ENCODE peak calls at places on chromosomes 6 and 20, in ten cellular contexts. One of them, this sample, is unnamed.

GRCh38 chr6:37111156-37111461 is 58.8 kb upstream of the PIM1 start:
- DNase-seq in psoas muscle: no peak
- DNase-seq in breast epithelium: no peak
- DNase-seq in upper lobe of left lung: no peak
- DNase-seq in neuronal stem cell: no peak
- DNase-seq in endothelial cell of umbilical vein: no peak
- DNase-seq in IMR-90: no peak
- DNase-seq in cardiac muscle cell: no peak
- DNase-seq in hepatocyte: no peak
- DNase-seq in coronary artery: no peak
- DNase-seq in this sample: no peak

GRCh38 chr6:26420607-26421235 is 18.6 kb downstream of the BTN3A1 start:
- DNase-seq in psoas muscle: no peak
- DNase-seq in breast epithelium: peak; percentile 20
- DNase-seq in upper lobe of left lung: no peak
- DNase-seq in neuronal stem cell: peak; percentile 9
- DNase-seq in endothelial cell of umbilical vein: peak; percentile 54
- DNase-seq in IMR-90: peak; percentile 42
- DNase-seq in cardiac muscle cell: peak; percentile 52
- DNase-seq in hepatocyte: peak; percentile 54
- DNase-seq in coronary artery: no peak
- DNase-seq in this sample: peak; percentile 20

GRCh38 chr6:109690740-109691687 is at the start of the genes AK9 and FIG4:
- DNase-seq in psoas muscle: peak; percentile 95
- DNase-seq in breast epithelium: peak; percentile 91
- DNase-seq in upper lobe of left lung: peak; percentile 98
- DNase-seq in neuronal stem cell: peak; percentile 87
- DNase-seq in endothelial cell of umbilical vein: peak; percentile 95
- DNase-seq in IMR-90: peak; percentile 90
- DNase-seq in cardiac muscle cell: peak; percentile 96
- DNase-seq in hepatocyte: peak; percentile 96
- DNase-seq in coronary artery: peak; percentile 96
- DNase-seq in this sample: peak; percentile 96

GRCh38 chr6:5345324-5345723 is 84.0 kb downstream of the FARS2 start:
- DNase-seq in psoas muscle: no peak
- DNase-seq in breast epithelium: no peak
- DNase-seq in upper lobe of left lung: no peak
- DNase-seq in neuronal stem cell: no peak
- DNase-seq in endothelial cell of umbilical vein: no peak
- DNase-seq in IMR-90: no peak
- DNase-seq in cardiac muscle cell: no peak
- DNase-seq in hepatocyte: no peak
- DNase-seq in coronary artery: no peak
- DNase-seq in this sample: no peak

GRCh38 chr20:51174536-51174935 is 151.6 kb upstream of the KCNG1 start:
- DNase-seq in psoas muscle: no peak
- DNase-seq in breast epithelium: no peak
- DNase-seq in upper lobe of left lung: no peak
- DNase-seq in neuronal stem cell: no peak
- DNase-seq in endothelial cell of umbilical vein: no peak
- DNase-seq in IMR-90: no peak
- DNase-seq in cardiac muscle cell: no peak
- DNase-seq in hepatocyte: no peak
- DNase-seq in coronary artery: peak; percentile 1
- DNase-seq in this sample: no peak

GRCh38 chr6:108115598-108116058 is 41.1 kb upstream of the OSTM1 start:
- DNase-seq in psoas muscle: peak; percentile 57
- DNase-seq in breast epithelium: no peak
- DNase-seq in upper lobe of left lung: peak; percentile 25
- DNase-seq in neuronal stem cell: peak; percentile 39
- DNase-seq in endothelial cell of umbilical vein: peak; percentile 36
- DNase-seq in IMR-90: peak; percentile 11
- DNase-seq in cardiac muscle cell: peak; percentile 46
- DNase-seq in hepatocyte: peak; percentile 63
- DNase-seq in coronary artery: no peak
- DNase-seq in this sample: no peak

GRCh38 chr6:49252901-49253300 is 210.2 kb downstream of the MMUT start:
- DNase-seq in psoas muscle: no peak
- DNase-seq in breast epithelium: no peak
- DNase-seq in upper lobe of left lung: no peak
- DNase-seq in neuronal stem cell: no peak
- DNase-seq in endothelial cell of umbilical vein: no peak
- DNase-seq in IMR-90: no peak
- DNase-seq in cardiac muscle cell: no peak
- DNase-seq in hepatocyte: no peak
- DNase-seq in coronary artery: no peak
- DNase-seq in this sample: no peak

GRCh38 chr6:9140181-9140580 is 704.8 kb upstream of the SLC35B3 start:
- DNase-seq in psoas muscle: peak; percentile 53
- DNase-seq in breast epithelium: peak; percentile 57
- DNase-seq in upper lobe of left lung: peak; percentile 40
- DNase-seq in neuronal stem cell: no peak
- DNase-seq in endothelial cell of umbilical vein: no peak
- DNase-seq in IMR-90: peak; percentile 12
- DNase-seq in cardiac muscle cell: no peak
- DNase-seq in hepatocyte: no peak
- DNase-seq in coronary artery: no peak
- DNase-seq in this sample: no peak

GRCh38 chr20:32301719-32302506 is 24.5 kb downstream of the KIF3B start:
- DNase-seq in psoas muscle: no peak
- DNase-seq in breast epithelium: no peak
- DNase-seq in upper lobe of left lung: no peak
- DNase-seq in neuronal stem cell: no peak
- DNase-seq in endothelial cell of umbilical vein: no peak
- DNase-seq in IMR-90: no peak
- DNase-seq in cardiac muscle cell: no peak
- DNase-seq in hepatocyte: no peak
- DNase-seq in coronary artery: no peak
- DNase-seq in this sample: no peak

GRCh38 chr6:110681543-110682459 is 133.5 kb downstream of the CDK19 start:
- DNase-seq in psoas muscle: no peak
- DNase-seq in breast epithelium: no peak
- DNase-seq in upper lobe of left lung: no peak
- DNase-seq in neuronal stem cell: no peak
- DNase-seq in endothelial cell of umbilical vein: no peak
- DNase-seq in IMR-90: peak; percentile 23
- DNase-seq in cardiac muscle cell: no peak
- DNase-seq in hepatocyte: peak; percentile 26
- DNase-seq in coronary artery: no peak
- DNase-seq in this sample: no peak

DNA sequence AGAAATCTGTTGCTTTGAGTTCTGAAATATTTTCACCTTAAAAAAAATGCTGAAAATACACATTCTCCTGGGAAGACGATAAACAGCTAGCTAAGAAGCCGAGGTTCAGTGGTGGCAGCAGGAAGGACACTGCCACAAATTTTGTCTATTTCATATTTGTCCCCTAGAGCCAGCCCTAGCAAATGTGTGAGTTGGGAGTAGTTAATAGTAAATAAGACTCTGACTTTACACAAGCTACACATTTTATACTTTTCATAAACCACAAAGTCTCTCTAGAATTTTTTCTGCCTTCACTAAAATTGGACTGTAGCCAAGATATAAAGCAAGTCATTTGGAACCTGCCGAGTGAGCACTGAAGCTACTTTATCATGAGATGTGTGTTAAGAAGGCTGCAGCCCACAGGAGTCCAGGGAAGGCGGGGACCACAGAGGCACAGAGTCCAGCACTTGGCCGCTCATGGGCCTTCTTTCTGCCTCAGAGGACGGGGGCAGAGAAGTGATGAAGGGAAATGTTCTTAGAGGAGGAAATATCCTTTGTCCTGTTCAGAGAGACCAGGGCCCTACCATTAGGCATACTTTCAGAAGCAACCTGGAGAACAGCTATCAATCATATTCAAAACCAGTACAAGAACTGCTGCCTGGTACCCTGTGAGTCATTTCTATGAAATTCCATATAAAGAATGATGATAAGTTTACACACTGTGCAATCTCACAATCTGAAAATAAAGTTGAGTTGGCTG is 241.7 kb upstream of the TAB2 start:
- DNase-seq in psoas muscle: no peak
- DNase-seq in breast epithelium: no peak
- DNase-seq in upper lobe of left lung: no peak
- DNase-seq in neuronal stem cell: no peak
- DNase-seq in endothelial cell of umbilical vein: no peak
- DNase-seq in IMR-90: peak; percentile 37
- DNase-seq in cardiac muscle cell: no peak
- DNase-seq in hepatocyte: no peak
- DNase-seq in coronary artery: no peak
- DNase-seq in this sample: no peak
- H3K27ac ChIP-seq in psoas muscle: no peak overlapping the region
- H3K27ac ChIP-seq in breast epithelium: peak overlapping the region; percentile 26
- H3K27ac ChIP-seq in upper lobe of left lung: no peak overlapping the region
- H3K27ac ChIP-seq in neuronal stem cell: no peak overlapping the region
- H3K27ac ChIP-seq in endothelial cell of umbilical vein: no peak overlapping the region
- H3K27ac ChIP-seq in IMR-90: no peak overlapping the region
- H3K27ac ChIP-seq in cardiac muscle cell: no peak overlapping the region
- H3K27ac ChIP-seq in hepatocyte: peak overlapping the region; percentile 35
- H3K27ac ChIP-seq in coronary artery: no peak overlapping the region
- H3K27ac ChIP-seq in this sample: no peak overlapping the region

DNA sequence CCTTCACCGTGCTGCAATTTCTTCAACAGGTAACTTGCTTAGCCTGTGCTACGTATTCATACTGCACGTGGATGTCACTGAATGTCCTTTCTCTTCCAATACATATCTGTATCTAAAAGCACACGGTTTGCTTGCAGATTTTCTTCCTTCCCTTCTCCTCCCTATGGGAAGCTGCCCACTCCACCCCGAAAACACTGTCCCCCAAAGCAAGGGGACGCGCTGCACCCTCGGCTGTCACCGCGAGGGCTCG is 708 bp downstream of the TMX4 start:
- DNase-seq in psoas muscle: no peak
- DNase-seq in breast epithelium: no peak
- DNase-seq in upper lobe of left lung: no peak
- DNase-seq in neuronal stem cell: no peak
- DNase-seq in endothelial cell of umbilical vein: no peak
- DNase-seq in IMR-90: peak; percentile 15
- DNase-seq in cardiac muscle cell: peak; percentile 53
- DNase-seq in hepatocyte: no peak
- DNase-seq in coronary artery: no peak
- DNase-seq in this sample: peak; percentile 29
- H3K27ac ChIP-seq in psoas muscle: peak overlapping the region; percentile 97
- H3K27ac ChIP-seq in breast epithelium: peak overlapping the region; percentile 97
- H3K27ac ChIP-seq in upper lobe of left lung: peak overlapping the region; percentile 99
- H3K27ac ChIP-seq in neuronal stem cell: no peak overlapping the region
- H3K27ac ChIP-seq in endothelial cell of umbilical vein: peak overlapping the region; percentile 64
- H3K27ac ChIP-seq in IMR-90: no peak overlapping the region
- H3K27ac ChIP-seq in cardiac muscle cell: peak overlapping the region; percentile 97
- H3K27ac ChIP-seq in hepatocyte: peak overlapping the region; percentile 98
- H3K27ac ChIP-seq in coronary artery: peak overlapping the region; percentile 97
- H3K27ac ChIP-seq in this sample: peak overlapping the region; percentile 93

DNA sequence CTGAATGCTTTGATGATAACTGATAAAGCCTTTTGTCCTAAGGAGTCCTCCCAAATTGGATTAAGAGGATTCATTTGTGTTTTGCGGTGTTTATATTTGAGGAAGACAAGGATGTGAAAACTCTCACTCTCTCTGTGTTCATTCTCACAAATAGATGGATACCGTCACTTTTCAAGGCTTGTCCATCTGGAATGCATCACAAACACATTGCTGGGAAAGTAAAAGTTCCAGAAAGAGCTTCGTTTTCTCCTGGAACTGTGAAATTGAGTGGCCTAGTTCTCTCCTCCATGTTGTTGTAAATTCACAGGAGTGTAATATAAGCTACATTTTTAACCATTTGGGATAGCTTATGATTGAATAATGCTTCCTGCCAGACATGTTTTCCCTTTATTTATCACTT is 581.6 kb upstream of the FLRT3 start:
- DNase-seq in psoas muscle: no peak
- DNase-seq in breast epithelium: no peak
- DNase-seq in upper lobe of left lung: no peak
- DNase-seq in neuronal stem cell: no peak
- DNase-seq in endothelial cell of umbilical vein: no peak
- DNase-seq in IMR-90: no peak
- DNase-seq in cardiac muscle cell: no peak
- DNase-seq in hepatocyte: no peak
- DNase-seq in coronary artery: no peak
- DNase-seq in this sample: no peak
- H3K27ac ChIP-seq in psoas muscle: peak overlapping the region; percentile 38
- H3K27ac ChIP-seq in breast epithelium: no peak overlapping the region
- H3K27ac ChIP-seq in upper lobe of left lung: no peak overlapping the region
- H3K27ac ChIP-seq in neuronal stem cell: no peak overlapping the region
- H3K27ac ChIP-seq in endothelial cell of umbilical vein: no peak overlapping the region
- H3K27ac ChIP-seq in IMR-90: no peak overlapping the region
- H3K27ac ChIP-seq in cardiac muscle cell: no peak overlapping the region
- H3K27ac ChIP-seq in hepatocyte: peak overlapping the region; percentile 57
- H3K27ac ChIP-seq in coronary artery: no peak overlapping the region
- H3K27ac ChIP-seq in this sample: no peak overlapping the region

GRCh38 chr6:18406955-18407738 is 20.0 kb downstream of the RNF144B start:
- DNase-seq in psoas muscle: no peak
- DNase-seq in breast epithelium: no peak
- DNase-seq in upper lobe of left lung: no peak
- DNase-seq in neuronal stem cell: no peak
- DNase-seq in endothelial cell of umbilical vein: peak; percentile 36
- DNase-seq in IMR-90: no peak
- DNase-seq in cardiac muscle cell: no peak
- DNase-seq in hepatocyte: no peak
- DNase-seq in coronary artery: no peak
- DNase-seq in this sample: no peak
- H3K27ac ChIP-seq in psoas muscle: peak overlapping the region; percentile 88
- H3K27ac ChIP-seq in breast epithelium: no peak overlapping the region
- H3K27ac ChIP-seq in upper lobe of left lung: no peak overlapping the region
- H3K27ac ChIP-seq in neuronal stem cell: no peak overlapping the region
- H3K27ac ChIP-seq in endothelial cell of umbilical vein: peak overlapping the region; percentile 71
- H3K27ac ChIP-seq in IMR-90: no peak overlapping the region
- H3K27ac ChIP-seq in cardiac muscle cell: no peak overlapping the region
- H3K27ac ChIP-seq in hepatocyte: no peak overlapping the region
- H3K27ac ChIP-seq in coronary artery: no peak overlapping the region
- H3K27ac ChIP-seq in this sample: no peak overlapping the region

DNA sequence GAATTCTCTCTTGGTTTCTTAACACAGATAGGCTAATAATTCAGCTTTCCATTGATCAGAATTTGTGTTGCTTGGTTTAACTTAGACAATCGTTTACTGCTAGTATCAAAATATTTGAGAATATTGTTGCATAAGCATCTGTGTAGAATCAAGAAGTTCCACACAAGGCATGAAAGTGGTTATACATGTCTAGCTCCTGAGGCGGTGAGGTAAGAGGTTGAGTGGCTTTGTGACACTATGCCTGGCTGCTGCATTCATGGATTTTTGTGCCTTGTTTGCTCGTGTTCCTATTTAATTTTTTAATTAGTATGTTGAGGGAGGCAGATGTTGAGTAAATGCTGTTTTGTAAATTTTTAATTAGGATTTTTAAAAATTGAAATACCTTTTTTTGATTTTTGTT is 10.2 kb downstream of the PKIB start:
- DNase-seq in psoas muscle: no peak
- DNase-seq in breast epithelium: no peak
- DNase-seq in upper lobe of left lung: no peak
- DNase-seq in neuronal stem cell: no peak
- DNase-seq in endothelial cell of umbilical vein: no peak
- DNase-seq in IMR-90: no peak
- DNase-seq in cardiac muscle cell: no peak
- DNase-seq in hepatocyte: no peak
- DNase-seq in coronary artery: no peak
- DNase-seq in this sample: no peak
- H3K27ac ChIP-seq in psoas muscle: no peak overlapping the region
- H3K27ac ChIP-seq in breast epithelium: no peak overlapping the region
- H3K27ac ChIP-seq in upper lobe of left lung: no peak overlapping the region
- H3K27ac ChIP-seq in neuronal stem cell: no peak overlapping the region
- H3K27ac ChIP-seq in endothelial cell of umbilical vein: no peak overlapping the region
- H3K27ac ChIP-seq in IMR-90: no peak overlapping the region
- H3K27ac ChIP-seq in cardiac muscle cell: no peak overlapping the region
- H3K27ac ChIP-seq in hepatocyte: no peak overlapping the region
- H3K27ac ChIP-seq in coronary artery: no peak overlapping the region
- H3K27ac ChIP-seq in this sample: no peak overlapping the region

This sample was measured in caudate nucleus.